ENCODE peak calls at places on chromosome 20, in six cellular contexts. P, L, U, C, F and K are unnamed samples.

GRCh38 chr20:62551408-62552323 is 75.9 kb upstream of the GATA5 start:
- DNase-seq in U (no peak), F (peak), C (no peak), L (no peak), P (no peak), K (no peak)

GRCh38 chr20:25223179-25223661 is 24.7 kb upstream of the PYGB start:
- DNase-seq in L (no peak), P (peak), U (no peak), C (no peak), F (no peak), K (no peak)

GRCh38 chr20:9531581-9531980 is 17.2 kb downstream of the LAMP5 start:
- DNase-seq in F (no peak), U (no peak), P (no peak), C (no peak), L (no peak), K (no peak)

GRCh38 chr20:25037288-25038102 is 20.4 kb downstream of the ACSS1 start:
- DNase-seq in L (no peak), F (no peak), C (no peak), P (no peak), U (no peak), K (no peak)

GRCh38 chr20:57440678-57441509 is 49.7 kb downstream of the RBM38 start:
- DNase-seq in L (peak), P (no peak), F (no peak), C (peak), U (no peak), K (peak)

GRCh38 chr20:24669701-24670100 is 200.3 kb downstream of the SYNDIG1 start:
- DNase-seq in F (no peak), L (no peak), P (no peak), U (no peak), C (no peak), K (no peak)

GRCh38 chr20:19435820-19436219 is 223.4 kb downstream of the SLC24A3 start:
- DNase-seq in P (no peak), U (no peak), F (no peak), C (no peak), L (no peak), K (no peak)

GRCh38 chr20:31608256-31608980 is 3.3 kb downstream of the ID1 start:
- DNase-seq in L (peak), C (no peak), U (no peak), P (peak), F (no peak), K (peak)

GRCh38 chr20:2042400-2042799 is 48.5 kb upstream of the PDYN start:
- DNase-seq in L (no peak), U (no peak), F (no peak), C (no peak), P (no peak), K (no peak)

GRCh38 chr20:663315-664090 is 10.5 kb upstream of the SRXN1 start:
- DNase-seq in P (no peak), U (no peak), L (no peak), F (no peak), C (no peak), K (no peak)

GRCh38 chr20:21436186-21436585 is 38.9 kb upstream of the NKX2-4 start:
- DNase-seq in C (no peak), F (no peak), P (no peak), U (no peak), L (no peak), K (no peak)

GRCh38 chr20:40431611-40432010 is 257.4 kb downstream of the MAFB start:
- DNase-seq in C (no peak), L (no peak), P (no peak), U (no peak), F (no peak), K (no peak)

GRCh38 chr20:50286609-50287008 is 96.0 kb downstream of the CEBPB start:
- DNase-seq in F (no peak), L (no peak), P (no peak), U (no peak), C (no peak), K (peak)

GRCh38 chr20:50560867-50561266 is 50.7 kb downstream of the PTPN1 start:
- DNase-seq in F (no peak), C (no peak), P (no peak), U (no peak), L (no peak), K (no peak)

GRCh38 chr20:32470940-32471339 is 112.8 kb downstream of the ASXL1 start:
- DNase-seq in F (no peak), C (no peak), U (no peak), L (no peak), P (no peak), K (no peak)

GRCh38 chr20:51924509-51924908 is 122.2 kb upstream of the SALL4 start:
- DNase-seq in F (no peak), U (no peak), P (no peak), L (no peak), C (no peak), K (no peak)

GRCh38 chr20:61935926-61936700 is 129.6 kb downstream of the TAF4 start:
- DNase-seq in C (no peak), F (no peak), L (no peak), P (no peak), U (no peak), K (no peak)

GRCh38 chr20:61293951-61294350 is 41.9 kb downstream of the CDH4 start:
- DNase-seq in L (no peak), F (no peak), U (no peak), P (no peak), C (no peak), K (no peak)

GRCh38 chr20:58524814-58525213 is 9.6 kb upstream of the APCDD1L start:
- DNase-seq in C (no peak), L (no peak), U (no peak), F (no peak), P (no peak), K (no peak)

GRCh38 chr20:17614812-17615644 is 45.2 kb downstream of the DSTN start:
- DNase-seq in L (no peak), P (peak), U (no peak), C (no peak), F (no peak), K (no peak)

GRCh38 chr20:6298049-6298448 is 175.2 kb upstream of the FERMT1 start:
- DNase-seq in U (no peak), L (no peak), C (no peak), F (no peak), P (no peak), K (no peak)

GRCh38 chr20:10509411-10509810 is 74.3 kb downstream of the SLX4IP start:
- DNase-seq in L (no peak), U (no peak), P (no peak), F (no peak), C (no peak), K (no peak)

GRCh38 chr20:1308702-1309095 is 20.2 kb downstream of the SDCBP2 start:
- DNase-seq in F (no peak), U (no peak), L (no peak), P (no peak), C (no peak), K (no peak)

GRCh38 chr20:43040427-43040826 is 149.3 kb downstream of the PTPRT start:
- DNase-seq in U (no peak), P (peak), L (no peak), F (no peak), C (no peak), K (no peak)

GRCh38 chr20:17949899-17950298 is 18.7 kb downstream of the SNX5 start:
- DNase-seq in F (no peak), L (no peak), C (no peak), P (no peak), U (no peak), K (no peak)

GRCh38 chr20:41261790-41262717 is 55.5 kb downstream of the ZHX3 start:
- DNase-seq in P (no peak), F (no peak), C (no peak), L (no peak), U (no peak), K (no peak)

GRCh38 chr20:63580796-63581461 is 6.9 kb upstream of the HELZ2 start:
- DNase-seq in C (no peak), L (no peak), F (peak), U (peak), P (peak), K (no peak)

GRCh38 chr20:3405696-3406358 is 1.6 kb downstream of the DNAAF9 start:
- DNase-seq in C (no peak), L (no peak), P (no peak), F (no peak), U (no peak), K (no peak)